ENCODE peak calls at places on chromosomes 7 and 10, in six cellular contexts. J is chondrocyte, H is transverse colon, U is GM18507, P is vagina, Q is iPS-NIHi11. D is an unnamed sample.

GRCh38 chr7:54860843-54861242 is 101.8 kb upstream of the SEC61G start:
- DNase-seq in P (no peak), Q (no peak), U (no peak), H (no peak), J (no peak), D (no peak)

GRCh38 chr10:71531485-71532446 is 135.0 kb downstream of the CDH23 start:
- DNase-seq in J (no peak), P (no peak), Q (no peak), U (peak), H (no peak), D (no peak)

GRCh38 chr7:106021211-106022067 is 58.4 kb downstream of the CDHR3 start:
- DNase-seq in U (no peak), Q (peak), P (no peak), H (no peak), J (no peak), D (no peak)

GRCh38 chr10:659710-660141 is 29.7 kb downstream of the DIP2C start:
- DNase-seq in J (no peak), P (no peak), H (no peak), U (no peak), Q (no peak), D (no peak)

GRCh38 chr10:58991842-58992241 is 184.6 kb upstream of the PHYHIPL start:
- DNase-seq in Q (no peak), U (no peak), H (no peak), J (no peak), P (no peak), D (no peak)

GRCh38 chr10:118259288-118259906 is 82.7 kb downstream of the FAM204A start:
- DNase-seq in H (peak), Q (peak), U (no peak), P (no peak), J (no peak), D (peak)

GRCh38 chr10:92284112-92284704 is 6.7 kb downstream of the CPEB3 start:
- DNase-seq in P (no peak), H (no peak), U (no peak), J (no peak), Q (no peak), D (no peak)

GRCh38 chr10:36492590-36493510 is 632.5 kb upstream of the ANKRD30A start:
- DNase-seq in H (no peak), P (no peak), Q (no peak), J (no peak), U (no peak), D (no peak)

GRCh38 chr7:48388922-48389321 is 217.7 kb downstream of the ABCA13 start:
- DNase-seq in P (no peak), Q (no peak), H (no peak), U (no peak), J (no peak), D (no peak)

GRCh38 chr10:16583382-16583781 is 61.7 kb upstream of the C1QL3 start:
- DNase-seq in Q (no peak), U (no peak), J (no peak), P (no peak), H (no peak), D (no peak)

GRCh38 chr7:21763818-21764217 is 181.9 kb downstream of the CDCA7L start:
- DNase-seq in Q (no peak), J (no peak), P (no peak), H (no peak), U (no peak), D (no peak)

GRCh38 chr10:72455889-72456588 is 101.3 kb upstream of the DNAJB12 start:
- DNase-seq in J (no peak), H (no peak), P (no peak), Q (no peak), U (no peak), D (no peak)

GRCh38 chr7:157124655-157125054 is 14.1 kb upstream of the UBE3C start:
- DNase-seq in U (no peak), P (no peak), J (no peak), H (no peak), Q (no peak), D (no peak)

GRCh38 chr7:133486-133885 is 58.9 kb upstream of the FAM20C start:
- DNase-seq in J (no peak), Q (no peak), H (no peak), U (no peak), P (no peak), D (no peak)

GRCh38 chr10:98312349-98312748 is 44.4 kb upstream of the LOXL4 start:
- DNase-seq in H (no peak), Q (no peak), J (no peak), P (no peak), U (no peak), D (no peak)